ENCODE peak calls at places on chromosome 5, in four cellular contexts. One of them, this sample, is unnamed.

GRCh38 chr5:172741206-172741582 is 29.8 kb downstream of the DUSP1 start:
- DNase-seq in K562: no peak
- DNase-seq in HepG2: no peak
- DNase-seq in SK-N-SH: no peak
- DNase-seq in this sample: no peak

GRCh38 chr5:77463905-77464304 is 28.2 kb downstream of the WDR41 start:
- DNase-seq in HepG2: no peak
- DNase-seq in K562: no peak
- DNase-seq in SK-N-SH: no peak
- DNase-seq in this sample: no peak

GRCh38 chr5:59246470-59247250 is 646.9 kb downstream of the PDE4D start:
- DNase-seq in K562: no peak
- DNase-seq in HepG2: no peak
- DNase-seq in SK-N-SH: no peak
- DNase-seq in this sample: no peak

GRCh38 chr5:116569999-116570398 is 4.6 kb downstream of the SEMA6A start:
- DNase-seq in HepG2: no peak
- DNase-seq in SK-N-SH: no peak
- DNase-seq in K562: no peak
- DNase-seq in this sample: no peak

GRCh38 chr5:156481741-156482140 is 154.8 kb downstream of the SGCD start:
- DNase-seq in K562: no peak
- DNase-seq in HepG2: no peak
- DNase-seq in SK-N-SH: no peak
- DNase-seq in this sample: no peak

GRCh38 chr5:154478752-154479159 is 729 bp upstream of the HAND1 start:
- DNase-seq in HepG2: no peak
- DNase-seq in SK-N-SH: peak
- DNase-seq in K562: no peak
- DNase-seq in this sample: peak

GRCh38 chr5:88881566-88881965 is 1.4 kb downstream of the MEF2C start:
- DNase-seq in HepG2: no peak
- DNase-seq in K562: no peak
- DNase-seq in SK-N-SH: no peak
- DNase-seq in this sample: no peak

GRCh38 chr5:171543486-171543885 is 124.0 kb downstream of the FGF18 start:
- DNase-seq in SK-N-SH: no peak
- DNase-seq in K562: no peak
- DNase-seq in HepG2: no peak
- DNase-seq in this sample: no peak

GRCh38 chr5:54834121-54834842 is 151.1 kb downstream of the ESM1 start:
- DNase-seq in SK-N-SH: no peak
- DNase-seq in K562: no peak
- DNase-seq in HepG2: no peak
- DNase-seq in this sample: no peak

GRCh38 chr5:168291961-168292782 is 727 bp downstream of the WWC1 start:
- DNase-seq in SK-N-SH: peak
- DNase-seq in K562: no peak
- DNase-seq in HepG2: no peak
- DNase-seq in this sample: peak

GRCh38 chr5:141968914-141969608 is at the start of gene RNF14:
- DNase-seq in HepG2: peak
- DNase-seq in SK-N-SH: peak
- DNase-seq in K562: peak
- DNase-seq in this sample: peak

GRCh38 chr5:17378346-17378984 is 119.6 kb upstream of the TAF11L2 start:
- DNase-seq in HepG2: no peak
- DNase-seq in SK-N-SH: no peak
- DNase-seq in K562: no peak
- DNase-seq in this sample: no peak

GRCh38 chr5:123559434-123559775 is 47.4 kb downstream of the CSNK1G3 start:
- DNase-seq in SK-N-SH: no peak
- DNase-seq in HepG2: no peak
- DNase-seq in K562: no peak
- DNase-seq in this sample: no peak

GRCh38 chr5:43601454-43602260 is 1.3 kb upstream of the NNT start:
- DNase-seq in HepG2: peak
- DNase-seq in SK-N-SH: peak
- DNase-seq in K562: peak
- DNase-seq in this sample: no peak

GRCh38 chr5:111463304-111463703 is 49.0 kb downstream of the STARD4 start:
- DNase-seq in HepG2: no peak
- DNase-seq in K562: no peak
- DNase-seq in SK-N-SH: no peak
- DNase-seq in this sample: no peak

GRCh38 chr5:128645582-128645981 is 107.5 kb upstream of the FBN2 start:
- DNase-seq in K562: no peak
- DNase-seq in SK-N-SH: no peak
- DNase-seq in HepG2: no peak
- DNase-seq in this sample: no peak

GRCh38 chr5:178940569-178941360 is at the start of gene ZNF454:
- DNase-seq in HepG2: no peak
- DNase-seq in K562: no peak
- DNase-seq in SK-N-SH: peak
- DNase-seq in this sample: peak

GRCh38 chr5:36644727-36645126 is 38.3 kb downstream of the SLC1A3 start:
- DNase-seq in SK-N-SH: no peak
- DNase-seq in HepG2: no peak
- DNase-seq in K562: no peak
- DNase-seq in this sample: no peak

GRCh38 chr5:35058395-35058794 is 10.6 kb upstream of the AGXT2 start:
- DNase-seq in K562: no peak
- DNase-seq in SK-N-SH: no peak
- DNase-seq in HepG2: no peak
- DNase-seq in this sample: no peak

GRCh38 chr5:56581426-56581825 is 233.9 kb upstream of the MAP3K1 start:
- DNase-seq in SK-N-SH: no peak
- DNase-seq in K562: no peak
- DNase-seq in HepG2: no peak
- DNase-seq in this sample: no peak

GRCh38 chr5:143569722-143570567 is 166.5 kb upstream of the NR3C1 start:
- DNase-seq in HepG2: peak
- DNase-seq in K562: no peak
- DNase-seq in SK-N-SH: no peak
- DNase-seq in this sample: no peak

GRCh38 chr5:139186752-139187326 is 11.3 kb downstream of the SIL1 start:
- DNase-seq in K562: no peak
- DNase-seq in SK-N-SH: no peak
- DNase-seq in HepG2: no peak
- DNase-seq in this sample: no peak

GRCh38 chr5:8807636-8808035 is 738.2 kb downstream of the SEMA5A start:
- DNase-seq in SK-N-SH: no peak
- DNase-seq in K562: no peak
- DNase-seq in HepG2: no peak
- DNase-seq in this sample: no peak

GRCh38 chr5:37565067-37565670 is 186.1 kb downstream of the WDR70 start:
- DNase-seq in HepG2: no peak
- DNase-seq in K562: no peak
- DNase-seq in SK-N-SH: no peak
- DNase-seq in this sample: no peak

GRCh38 chr5:81852277-81853004 is 101.5 kb upstream of the SSBP2 start:
- DNase-seq in K562: peak
- DNase-seq in HepG2: no peak
- DNase-seq in SK-N-SH: peak
- DNase-seq in this sample: peak

GRCh38 chr5:146731909-146732659 is 146.5 kb downstream of the PPP2R2B start:
- DNase-seq in HepG2: no peak
- DNase-seq in SK-N-SH: no peak
- DNase-seq in K562: no peak
- DNase-seq in this sample: no peak

GRCh38 chr5:119458911-119459632 is 6.8 kb downstream of the HSD17B4 start:
- DNase-seq in K562: no peak
- DNase-seq in SK-N-SH: no peak
- DNase-seq in HepG2: no peak
- DNase-seq in this sample: no peak

GRCh38 chr5:61461412-61461811 is 129.4 kb downstream of the ZSWIM6 start:
- DNase-seq in K562: no peak
- DNase-seq in HepG2: no peak
- DNase-seq in SK-N-SH: no peak
- DNase-seq in this sample: no peak

GRCh38 chr5:179596421-179596820 is 27.1 kb downstream of the HNRNPH1 start:
- DNase-seq in HepG2: no peak
- DNase-seq in K562: no peak
- DNase-seq in SK-N-SH: no peak
- DNase-seq in this sample: no peak

GRCh38 chr5:131536211-131536826 is 98.7 kb downstream of the RAPGEF6 start:
- DNase-seq in SK-N-SH: no peak
- DNase-seq in HepG2: no peak
- DNase-seq in K562: peak
- DNase-seq in this sample: no peak

GRCh38 chr5:169646856-169647255 is 9.8 kb downstream of the DOCK2 start:
- DNase-seq in K562: no peak
- DNase-seq in HepG2: no peak
- DNase-seq in SK-N-SH: no peak
- DNase-seq in this sample: no peak

GRCh38 chr5:167294861-167295685 is 996.4 kb upstream of the WWC1 start:
- DNase-seq in SK-N-SH: peak
- DNase-seq in K562: no peak
- DNase-seq in HepG2: no peak
- DNase-seq in this sample: no peak

DNA sequence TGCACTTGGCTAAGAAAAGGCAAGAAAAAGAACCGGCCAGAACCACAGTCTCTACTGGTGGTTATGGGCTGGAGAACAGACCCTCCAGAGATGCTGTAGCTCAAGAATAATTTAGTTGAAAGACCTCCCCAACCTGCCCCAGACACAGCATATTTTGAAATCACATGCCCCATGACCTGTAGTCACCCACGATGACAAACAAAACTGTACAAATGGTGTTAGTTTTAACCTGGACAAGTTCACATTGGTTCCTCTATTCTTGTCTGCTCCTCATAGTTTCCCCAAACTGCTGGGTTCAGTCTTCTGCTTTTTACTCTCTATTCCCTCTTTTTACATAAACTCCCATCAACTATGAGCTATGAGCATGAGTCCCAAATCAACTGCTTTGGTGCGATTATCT is 365.3 kb upstream of the CLINT1 start:
- DNase-seq in K562: no peak
- DNase-seq in HepG2: no peak
- DNase-seq in SK-N-SH: no peak
- DNase-seq in this sample: no peak
- TF ChIP-seq FOXJ3 in K562: no peak
- TF ChIP-seq FOXJ3 in HepG2: no peak
- TF ChIP-seq FOXJ3 in SK-N-SH: no peak
- TF ChIP-seq FOXJ3 in this sample: no peak

GRCh38 chr5:176425138-176425537 is 8.8 kb upstream of the CLTB start:
- DNase-seq in K562: no peak
- DNase-seq in SK-N-SH: no peak
- DNase-seq in HepG2: no peak
- DNase-seq in this sample: no peak

GRCh38 chr5:176432707-176433106 is 15.5 kb upstream of the FAF2 start:
- DNase-seq in HepG2: no peak
- DNase-seq in SK-N-SH: no peak
- DNase-seq in K562: no peak
- DNase-seq in this sample: no peak

GRCh38 chr5:176425791-176426190 is 9.5 kb upstream of the CLTB start:
- DNase-seq in HepG2: no peak
- DNase-seq in K562: no peak
- DNase-seq in SK-N-SH: no peak
- DNase-seq in this sample: no peak

GRCh38 chr5:176427971-176428370 is 11.6 kb upstream of the CLTB start:
- DNase-seq in SK-N-SH: no peak
- DNase-seq in HepG2: no peak
- DNase-seq in K562: no peak
- DNase-seq in this sample: no peak

GRCh38 chr5:176429972-176430371 is 13.6 kb upstream of the CLTB start:
- DNase-seq in K562: peak
- DNase-seq in SK-N-SH: no peak
- DNase-seq in HepG2: peak
- DNase-seq in this sample: no peak
- TF ChIP-seq CTCF in K562: peak
- TF ChIP-seq CTCF in SK-N-SH: no peak
- TF ChIP-seq CTCF in HepG2: peak
- TF ChIP-seq CTCF in this sample: no peak

GRCh38 chr5:158978061-158978745 is 121.5 kb downstream of the EBF1 start:
- DNase-seq in SK-N-SH: no peak
- DNase-seq in K562: no peak
- DNase-seq in HepG2: no peak
- DNase-seq in this sample: no peak
- TF ChIP-seq FOXJ3 in SK-N-SH: no peak
- TF ChIP-seq FOXJ3 in K562: no peak
- TF ChIP-seq FOXJ3 in HepG2: no peak
- TF ChIP-seq FOXJ3 in this sample: no peak

GRCh38 chr5:91906027-91906426 is 522.9 kb upstream of the ARRDC3 start:
- DNase-seq in HepG2: no peak
- DNase-seq in SK-N-SH: no peak
- DNase-seq in K562: no peak
- DNase-seq in this sample: no peak

GRCh38 chr5:91910655-91911054 is 527.5 kb upstream of the ARRDC3 start:
- DNase-seq in K562: no peak
- DNase-seq in SK-N-SH: no peak
- DNase-seq in HepG2: no peak
- DNase-seq in this sample: no peak

GRCh38 chr5:91906494-91906893 is 523.4 kb upstream of the ARRDC3 start:
- DNase-seq in K562: no peak
- DNase-seq in SK-N-SH: no peak
- DNase-seq in HepG2: no peak
- DNase-seq in this sample: no peak

DNA sequence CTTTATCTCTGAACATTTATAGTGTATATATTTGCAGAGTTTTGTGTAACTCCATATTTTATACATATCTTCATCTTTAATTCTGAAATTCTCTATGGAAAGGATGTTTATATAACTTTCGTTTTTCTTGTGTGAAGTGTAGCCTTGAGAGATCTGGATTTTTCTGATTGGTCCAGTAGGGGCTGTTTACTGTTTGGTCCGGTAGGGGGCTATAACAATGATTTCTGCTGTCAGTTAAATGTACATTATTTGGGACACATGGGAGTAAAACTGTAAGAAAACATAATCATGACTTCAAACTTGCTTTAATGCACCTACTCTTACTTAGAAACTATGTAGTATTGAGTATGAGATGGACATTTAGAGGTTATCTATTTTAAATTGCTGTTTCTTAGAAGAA is 527.1 kb upstream of the ARRDC3 start:
- DNase-seq in SK-N-SH: no peak
- DNase-seq in HepG2: no peak
- DNase-seq in K562: no peak
- DNase-seq in this sample: no peak
- TF ChIP-seq CTCF in SK-N-SH: no peak
- TF ChIP-seq CTCF in HepG2: no peak
- TF ChIP-seq CTCF in K562: no peak
- TF ChIP-seq CTCF in this sample: no peak

DNA sequence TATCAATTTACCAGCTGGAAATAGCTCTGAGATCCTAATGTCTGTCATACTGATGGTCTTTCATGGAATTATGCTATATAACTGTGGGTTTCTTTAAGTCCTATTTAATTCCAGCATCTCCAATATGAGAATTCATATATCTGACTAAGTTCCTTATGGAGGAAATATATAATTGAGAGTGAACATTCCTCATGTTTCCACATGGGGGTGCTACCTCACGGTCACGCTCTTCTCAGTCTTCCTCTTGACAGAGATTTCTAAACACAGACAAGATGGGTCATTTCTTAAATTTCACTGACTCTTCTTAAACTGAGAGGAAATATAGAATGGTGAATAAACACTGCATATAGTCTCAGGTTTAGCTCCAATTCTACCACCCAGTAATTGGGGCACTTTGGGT is 212.1 kb downstream of the SLF1 start:
- DNase-seq in HepG2: no peak
- DNase-seq in K562: peak
- DNase-seq in SK-N-SH: peak
- DNase-seq in this sample: no peak
- TF ChIP-seq FOXJ3 in HepG2: no peak
- TF ChIP-seq FOXJ3 in K562: no peak
- TF ChIP-seq FOXJ3 in SK-N-SH: no peak
- TF ChIP-seq FOXJ3 in this sample: no peak